ENCODE peak calls at places on chromosomes 6 and 20, in eight cellular contexts. G is stomach; X is SJSA1; M is fibroblast of pulmonary artery; V is esophagus muscularis mucosa; S is K562; A is cardiac fibroblast; W is CD8-positive, alpha-beta memory T cell. P is an unnamed sample.

GRCh38 chr6:100116409-100117194 is 122.6 kb upstream of the MCHR2 start:
- DNase-seq in G (no peak), X (peak), M (peak), V (no peak), S (peak), A (peak), W (no peak), P (no peak)

GRCh38 chr20:9353916-9354276 is 160.5 kb upstream of the LAMP5 start:
- DNase-seq in G (no peak), X (no peak), M (peak), V (no peak), S (no peak), A (peak), W (no peak), P (no peak)

GRCh38 chr6:142008776-142009175 is 123.9 kb upstream of the GJE1 start:
- DNase-seq in G (no peak), X (no peak), M (no peak), V (no peak), S (no peak), A (no peak), W (no peak), P (no peak)

GRCh38 chr6:53112404-53112803 is 36.2 kb downstream of the GCM1 start:
- DNase-seq in G (peak), X (peak), M (no peak), V (no peak), S (no peak), A (no peak), W (no peak), P (no peak)

GRCh38 chr6:3518356-3518841 is 61.5 kb upstream of the SLC22A23 start:
- DNase-seq in G (peak), X (peak), M (peak), V (no peak), S (no peak), A (peak), W (no peak), P (no peak)

GRCh38 chr6:80605165-80605989 is 498.9 kb downstream of the BCKDHB start:
- DNase-seq in G (no peak), X (no peak), M (peak), V (no peak), S (no peak), A (peak), W (no peak), P (no peak)

GRCh38 chr6:100347901-100348550 is 116.7 kb downstream of the SIM1 start:
- DNase-seq in G (no peak), X (no peak), M (peak), V (no peak), S (no peak), A (peak), W (no peak), P (no peak)

GRCh38 chr6:35140991-35141720 is at the start of gene TCP11:
- DNase-seq in G (peak), X (no peak), M (no peak), V (no peak), S (peak), A (no peak), W (peak), P (no peak)

DNA sequence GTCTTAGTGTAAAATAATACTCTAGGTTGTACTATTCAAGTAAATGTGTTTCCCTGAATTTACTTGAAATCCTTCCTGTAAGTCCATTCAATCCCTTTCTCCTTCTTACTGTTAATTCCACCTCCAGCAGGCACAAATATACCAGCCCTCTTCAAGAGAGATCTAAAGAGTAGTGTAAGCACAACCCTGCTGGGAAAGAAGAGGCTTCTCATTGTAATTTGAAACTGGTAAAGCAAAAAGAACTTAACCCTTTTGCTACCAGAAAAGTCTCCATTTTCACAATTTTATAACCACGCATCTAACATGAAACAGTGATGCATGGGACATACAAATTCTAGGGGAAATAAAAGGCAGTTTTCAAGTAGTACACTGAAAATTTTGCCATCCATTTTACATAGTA is at the start of gene BMP5:
- DNase-seq in G (no peak), X (no peak), M (no peak), V (no peak), S (no peak), A (no peak), W (no peak), P (no peak)
- H3K4me3 ChIP-seq in G (no peak), X (no peak), M (no peak), V (peak), S (no peak), A (no peak), W (no peak), P (no peak)

GRCh38 chr6:5174756-5175155 is 86.0 kb downstream of the LYRM4 start:
- DNase-seq in G (no peak), X (no peak), M (no peak), V (no peak), S (no peak), A (no peak), W (no peak), P (no peak)
- H3K4me3 ChIP-seq in G (no peak), X (no peak), M (no peak), V (no peak), S (no peak), A (no peak), W (peak), P (no peak)

DNA sequence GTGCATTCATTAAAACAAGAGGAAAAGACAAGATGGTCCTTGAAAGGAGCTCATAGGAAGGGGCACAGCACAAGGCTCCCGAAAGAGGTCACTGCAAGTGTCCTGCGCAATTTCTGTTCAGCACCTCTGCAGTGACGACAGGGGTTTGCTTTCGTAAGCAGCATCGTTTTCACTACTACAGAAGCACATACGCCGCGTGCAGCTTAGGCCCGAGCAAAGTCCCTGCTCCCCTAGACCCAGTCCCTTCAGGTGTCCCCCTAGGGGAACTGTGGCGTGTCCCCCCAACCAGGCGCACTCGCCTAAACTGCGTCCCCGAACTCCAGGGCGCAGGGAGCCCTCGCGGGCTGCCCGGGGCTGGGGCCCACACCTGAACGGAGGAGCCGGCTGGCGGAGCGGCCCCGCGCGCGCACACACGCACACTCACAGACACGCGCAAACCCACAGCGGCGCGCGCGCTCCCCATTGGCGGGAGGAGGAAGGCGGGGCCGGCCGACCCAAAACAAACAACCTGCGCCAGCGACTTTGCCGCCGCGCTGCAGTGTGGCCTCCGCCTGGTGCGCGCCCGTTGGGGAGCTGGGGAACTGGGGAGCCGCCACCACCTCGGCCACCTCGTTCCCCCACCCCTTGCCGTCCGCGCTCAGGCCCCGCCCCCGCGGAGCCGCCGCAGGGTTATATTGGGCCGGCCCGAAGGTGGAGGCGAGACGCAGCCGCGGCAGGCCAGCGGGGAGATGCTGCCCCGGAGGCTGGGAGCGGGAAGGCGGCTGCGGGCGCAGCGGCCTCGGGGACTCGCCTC is at the start of gene FOXQ1:
- DNase-seq in G (peak), X (no peak), M (no peak), V (no peak), S (no peak), A (peak), W (no peak), P (no peak)
- H3K4me3 ChIP-seq in G (peak), X (peak), M (peak), V (peak), S (no peak), A (peak), W (no peak), P (no peak)

GRCh38 chr6:95587989-95588388 is 10.7 kb downstream of the MANEA start:
- DNase-seq in G (no peak), X (no peak), M (no peak), V (no peak), S (no peak), A (no peak), W (no peak), P (no peak)
- H3K4me3 ChIP-seq in G (no peak), X (no peak), M (no peak), V (no peak), S (no peak), A (no peak), W (no peak), P (no peak)

GRCh38 chr6:87541726-87542125 is 48.1 kb downstream of the RARS2 start:
- DNase-seq in G (no peak), X (no peak), M (no peak), V (no peak), S (no peak), A (no peak), W (no peak), P (no peak)
- H3K4me3 ChIP-seq in G (no peak), X (no peak), M (no peak), V (no peak), S (no peak), A (no peak), W (no peak), P (no peak)

GRCh38 chr20:62363920-62364851 is 2.9 kb downstream of the LAMA5 start:
- DNase-seq in G (no peak), X (no peak), M (peak), V (no peak), S (peak), A (peak), W (no peak), P (no peak)
- H3K4me3 ChIP-seq in G (peak), X (no peak), M (peak), V (peak), S (no peak), A (no peak), W (no peak), P (no peak)

DNA sequence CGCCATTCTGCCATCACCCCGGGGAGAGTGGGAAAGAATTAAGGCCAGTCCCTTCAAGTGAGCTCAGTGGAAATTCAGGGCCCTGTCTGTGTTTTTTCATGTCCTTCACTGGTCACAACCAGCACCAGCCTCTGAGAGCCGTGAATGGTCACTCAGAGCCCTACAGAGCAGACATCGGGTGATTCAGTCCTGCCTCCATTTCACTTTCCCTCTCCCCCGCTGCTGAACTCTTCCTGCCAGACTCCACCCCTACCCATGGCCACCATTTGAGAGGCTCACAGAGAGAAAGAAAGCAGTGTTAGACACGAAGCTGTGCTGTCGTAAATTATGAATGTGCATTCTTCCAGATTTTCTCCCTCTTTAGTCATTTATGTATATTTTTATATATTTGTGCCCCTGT is 5.4 kb downstream of the R3HDML start:
- DNase-seq in G (no peak), X (no peak), M (no peak), V (no peak), S (peak), A (peak), W (no peak), P (no peak)
- H3K4me3 ChIP-seq in G (no peak), X (no peak), M (no peak), V (no peak), S (no peak), A (no peak), W (no peak), P (no peak)

DNA sequence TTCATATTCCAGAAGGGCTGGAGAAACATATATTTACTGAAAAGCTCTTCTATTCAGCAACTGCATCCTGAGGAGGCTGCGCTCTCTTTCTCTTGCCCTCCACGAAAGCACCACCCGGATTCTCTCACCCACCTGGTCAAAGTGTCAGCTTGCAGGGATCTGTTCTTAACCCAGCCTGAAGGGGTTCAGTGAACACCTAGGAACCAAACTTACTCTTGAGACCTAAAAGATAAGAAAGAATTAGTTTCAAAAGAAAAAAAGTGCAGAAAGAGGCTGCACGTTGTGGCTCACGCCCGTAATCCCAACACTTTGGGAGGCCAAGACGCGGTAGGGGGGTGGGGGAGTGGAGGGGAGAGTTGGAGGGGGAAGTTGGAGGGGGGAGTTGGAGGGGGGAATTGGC is 18.5 kb downstream of the GPX5 start:
- DNase-seq in G (no peak), X (no peak), M (no peak), V (no peak), S (no peak), A (no peak), W (no peak), P (no peak)
- H3K4me3 ChIP-seq in G (no peak), X (no peak), M (peak), V (no peak), S (no peak), A (no peak), W (peak), P (peak)